ENCODE peak calls at places on chromosomes 16 and 17, in ten cellular contexts. I is ascending aorta, M is cardiac fibroblast, H is HepG2, R is Calu3, V is neural crest cell, G is endothelial cell, L is nephron progenitor cell, K is WTC11, J is fibroblast of mammary gland. F is an unnamed sample.

GRCh38 chr17:81004336-81005015 is 12.8 kb downstream of the CHMP6 start:
- DNase-seq in I (no peak), V (no peak), K (no peak), G (no peak), R (no peak), M (no peak), J (no peak), H (no peak), L (no peak), F (peak)

GRCh38 chr17:50146230-50146926 is 4.1 kb downstream of the PPP1R9B start:
- DNase-seq in I (no peak), K (no peak), L (no peak), M (no peak), H (no peak), J (no peak), G (no peak), V (no peak), R (no peak), F (no peak)

GRCh38 chr16:1305823-1306222 is 3.6 kb upstream of the UBE2I start:
- DNase-seq in K (no peak), L (no peak), G (no peak), V (no peak), M (no peak), H (no peak), J (no peak), R (no peak), I (no peak), F (no peak)

GRCh38 chr17:79769596-79770520 is 8.1 kb upstream of the CBX2 start:
- DNase-seq in V (no peak), I (no peak), L (no peak), J (no peak), M (no peak), K (no peak), G (no peak), H (no peak), R (no peak), F (no peak)

GRCh38 chr17:12398636-12399035 is 267.1 kb upstream of the MYOCD start:
- DNase-seq in G (no peak), M (peak), R (no peak), L (no peak), I (no peak), H (no peak), J (peak), V (no peak), K (no peak), F (no peak)

GRCh38 chr16:50259334-50260205 is 6.8 kb upstream of the ADCY7 start:
- DNase-seq in H (no peak), V (no peak), I (no peak), J (peak), K (no peak), R (no peak), M (peak), L (peak), G (no peak), F (no peak)

GRCh38 chr17:57929392-57929791 is 25.8 kb downstream of the CUEDC1 start:
- DNase-seq in I (no peak), L (no peak), H (no peak), V (no peak), J (no peak), R (no peak), G (no peak), M (no peak), K (no peak), F (no peak)

GRCh38 chr17:35726609-35727460 is 4.6 kb upstream of the RASL10B start:
- DNase-seq in J (peak), G (no peak), R (peak), M (peak), I (no peak), L (peak), V (no peak), K (no peak), H (peak), F (no peak)

GRCh38 chr16:48008011-48008410 is 147.8 kb downstream of the ABCC12 start:
- DNase-seq in L (no peak), K (no peak), H (no peak), M (no peak), R (no peak), V (no peak), I (no peak), J (no peak), G (no peak), F (no peak)

GRCh38 chr17:5416886-5417285 is 2.6 kb downstream of the NUP88 start:
- DNase-seq in G (no peak), V (no peak), H (no peak), R (no peak), J (no peak), K (no peak), M (no peak), I (no peak), L (no peak), F (no peak)

GRCh38 chr17:1627219-1627986 is 1.2 kb downstream of the SLC43A2 start:
- DNase-seq in R (no peak), I (no peak), K (peak), G (peak), H (no peak), L (peak), V (no peak), J (no peak), M (no peak), F (peak)

GRCh38 chr16:84115919-84116719 is 623 bp downstream of the MBTPS1 start:
- DNase-seq in J (peak), I (no peak), M (peak), R (no peak), G (no peak), L (no peak), V (no peak), K (no peak), H (peak), F (no peak)

GRCh38 chr17:17819561-17819995 is 17.2 kb downstream of the SREBF1 start:
- DNase-seq in I (peak), V (no peak), R (peak), H (peak), J (peak), M (peak), G (no peak), K (no peak), L (no peak), F (peak)

GRCh38 chr16:16778322-16778721 is 399.4 kb downstream of the NPIPA7 start:
- DNase-seq in J (no peak), R (no peak), K (no peak), I (no peak), V (no peak), M (no peak), H (no peak), L (peak), G (no peak), F (no peak)

GRCh38 chr17:17384961-17385360 is 81.8 kb downstream of the NT5M start:
- DNase-seq in M (no peak), R (no peak), L (no peak), J (no peak), I (no peak), K (no peak), V (no peak), H (no peak), G (no peak), F (no peak)

GRCh38 chr17:77306048-77306789 is 165.4 kb downstream of the SEC14L1 start:
- DNase-seq in G (no peak), L (no peak), J (no peak), M (no peak), K (no peak), V (no peak), R (no peak), H (no peak), I (no peak), F (no peak)

GRCh38 chr17:40417258-40417608 is 463 bp downstream of the TOP2A start:
- DNase-seq in I (no peak), R (no peak), L (no peak), K (no peak), G (peak), J (no peak), M (no peak), V (no peak), H (peak), F (no peak)

GRCh38 chr16:72946474-72947194 is 101.3 kb downstream of the ZFHX3 start:
- DNase-seq in L (no peak), J (peak), M (peak), G (no peak), K (no peak), I (no peak), R (no peak), V (no peak), H (no peak), F (no peak)

GRCh38 chr17:67633751-67634191 is 84.0 kb upstream of the NOL11 start:
- DNase-seq in H (no peak), I (no peak), M (peak), G (no peak), K (no peak), R (no peak), J (peak), L (no peak), V (no peak), F (no peak)

GRCh38 chr17:67624886-67625656 is 92.7 kb upstream of the NOL11 start:
- DNase-seq in M (no peak), V (no peak), G (no peak), L (peak), K (no peak), J (no peak), R (no peak), I (no peak), H (no peak), F (no peak)

GRCh38 chr17:67628580-67629013 is 89.1 kb upstream of the NOL11 start:
- DNase-seq in M (no peak), J (peak), K (peak), L (no peak), R (no peak), H (peak), G (peak), V (no peak), I (no peak), F (peak)

GRCh38 chr17:67625971-67626370 is 91.8 kb upstream of the NOL11 start:
- DNase-seq in V (no peak), G (no peak), K (no peak), J (no peak), R (no peak), L (no peak), M (no peak), I (no peak), H (no peak), F (no peak)

DNA sequence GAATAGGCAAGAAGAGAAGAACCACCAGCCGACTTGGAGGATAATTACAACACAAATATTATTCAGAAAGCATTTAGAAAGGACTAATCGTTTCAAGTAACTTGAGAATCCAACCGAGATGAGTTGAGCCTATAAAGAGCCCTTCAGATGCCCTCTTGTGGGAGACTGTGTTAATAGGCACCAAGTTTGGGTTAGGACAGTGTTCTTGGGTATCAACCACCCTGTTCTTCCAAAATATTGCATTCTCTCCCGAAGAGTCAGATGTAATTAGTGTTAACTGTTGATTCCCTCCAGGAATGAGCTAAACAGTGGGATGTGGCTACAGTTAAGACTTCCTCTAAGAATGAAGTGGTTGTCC is 87.8 kb upstream of the NOL11 start:
- DNase-seq in V (no peak), H (peak), J (peak), I (no peak), K (no peak), M (peak), R (no peak), L (no peak), G (no peak), F (peak)
- TF ChIP-seq CTCF in V (peak), H (peak), J (peak), I (no peak), K (no peak), M (peak), R (peak), L (peak), G (no peak), F (peak)

DNA sequence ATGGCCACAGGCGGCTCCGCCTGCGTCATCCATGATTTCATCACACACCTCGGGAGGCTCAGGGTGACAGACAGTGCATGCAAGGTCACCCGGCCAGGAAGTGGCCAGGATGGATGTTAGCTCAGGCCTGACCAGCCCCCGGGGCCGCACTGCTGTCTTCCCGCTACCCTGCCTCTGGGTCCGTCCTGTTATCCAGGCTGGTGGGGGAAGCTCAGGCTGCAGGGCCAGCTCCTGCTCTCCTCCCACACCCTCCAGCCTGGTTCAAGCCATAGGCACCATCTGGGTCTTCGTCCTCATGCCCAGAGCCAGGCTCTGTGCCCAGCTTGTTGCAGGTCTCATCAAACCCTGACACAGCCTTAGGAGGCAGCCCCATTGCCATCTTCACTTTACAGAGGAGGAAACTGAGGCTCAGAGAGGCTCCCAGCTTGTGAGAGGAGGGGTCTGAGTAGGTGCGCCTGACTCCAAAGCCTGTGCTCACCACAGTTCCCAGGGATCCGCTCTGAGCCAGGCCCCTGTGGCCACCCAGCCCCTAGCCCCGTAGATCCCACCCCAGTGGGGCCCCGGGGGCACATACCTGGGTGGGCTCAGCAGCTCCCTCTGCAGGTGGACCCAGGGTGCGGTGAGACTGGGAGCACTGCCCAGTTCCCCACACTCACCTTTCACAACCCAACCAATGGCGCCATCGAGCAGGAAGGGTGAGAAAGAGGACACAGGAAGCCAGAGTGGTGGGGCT is 414 bp upstream of the ADGRG3 start:
- DNase-seq in H (peak), K (peak), M (no peak), J (peak), V (no peak), R (peak), I (no peak), G (no peak), L (no peak), F (no peak)
- TF ChIP-seq CTCF in H (peak), K (peak), M (peak), J (no peak), V (peak), R (peak), I (no peak), G (no peak), L (no peak), F (peak)

GRCh38 chr16:2897110-2897509 is 14.1 kb downstream of the FLYWCH2 start:
- DNase-seq in K (no peak), R (no peak), M (no peak), G (no peak), J (peak), I (no peak), H (no peak), L (no peak), V (no peak), F (peak)

GRCh38 chr16:2900526-2901075 is 11.1 kb upstream of the FLYWCH1 start:
- DNase-seq in G (no peak), J (no peak), H (no peak), K (no peak), I (no peak), V (no peak), L (no peak), M (no peak), R (no peak), F (no peak)

GRCh38 chr16:2898831-2899563 is 12.7 kb upstream of the FLYWCH1 start:
- DNase-seq in I (no peak), H (peak), M (no peak), V (no peak), G (no peak), K (no peak), J (no peak), R (no peak), L (no peak), F (no peak)

GRCh38 chr16:2902337-2903130 is 9.2 kb upstream of the FLYWCH1 start:
- DNase-seq in H (no peak), V (no peak), J (no peak), R (no peak), I (no peak), L (no peak), G (no peak), K (peak), M (no peak), F (no peak)

GRCh38 chr16:2899564-2900072 is 12.1 kb upstream of the FLYWCH1 start:
- DNase-seq in L (no peak), J (no peak), V (no peak), K (no peak), M (no peak), G (no peak), R (no peak), H (no peak), I (no peak), F (no peak)
- TF ChIP-seq CTCF in L (no peak), J (no peak), V (no peak), K (no peak), M (no peak), G (no peak), R (no peak), H (no peak), I (no peak), F (no peak)

GRCh38 chr17:65750678-65751077 is 189.2 kb upstream of the AXIN2 start:
- DNase-seq in L (no peak), V (no peak), M (peak), G (no peak), K (no peak), J (peak), I (no peak), H (peak), R (peak), F (no peak)
- TF ChIP-seq CTCF in L (no peak), V (no peak), M (no peak), G (no peak), K (no peak), J (no peak), I (no peak), H (no peak), R (no peak), F (no peak)

GRCh38 chr17:33200587-33200986 is 92.5 kb downstream of the ASIC2 start:
- DNase-seq in V (no peak), I (no peak), K (peak), J (peak), M (no peak), G (peak), L (no peak), R (no peak), H (no peak), F (no peak)
- TF ChIP-seq CTCF in V (peak), I (no peak), K (no peak), J (peak), M (no peak), G (no peak), L (no peak), R (no peak), H (no peak), F (no peak)